ENCODE peak calls at places on chromosomes 6 and 20, in nine cellular contexts. Y is prostate gland; G is cardiac fibroblast; H is skeletal muscle cell; K is sigmoid colon; Q is ovary; C is heart right ventricle; V is CD8-positive, alpha-beta memory T cell; M is MM.1S. X is an unnamed sample.

GRCh38 chr6:140379919-140380318 is 1005.5 kb upstream of the CITED2 start:
- DNase-seq in M (no peak), Q (no peak), G (peak), C (no peak), K (no peak), H (no peak), Y (no peak), V (no peak), X (no peak)

GRCh38 chr6:35543459-35544193 is 30.9 kb upstream of the TULP1 start:
- DNase-seq in V (no peak), C (no peak), Q (no peak), M (no peak), H (no peak), G (no peak), K (no peak), Y (no peak), X (no peak)

GRCh38 chr6:119137194-119138072 is 59.0 kb upstream of the FAM184A start:
- DNase-seq in K (no peak), Y (peak), V (no peak), H (no peak), Q (no peak), G (peak), C (no peak), M (no peak), X (peak)

GRCh38 chr6:13425971-13426931 is 61.1 kb downstream of the GFOD1 start:
- DNase-seq in V (no peak), C (no peak), K (no peak), Q (no peak), M (no peak), G (peak), Y (no peak), H (no peak), X (peak)

GRCh38 chr6:112024464-112024863 is 29.4 kb upstream of the CCN6 start:
- DNase-seq in M (no peak), G (no peak), H (no peak), K (no peak), V (no peak), Y (no peak), Q (no peak), C (no peak), X (no peak)

GRCh38 chr20:49889943-49890650 is 25.2 kb downstream of the SPATA2 start:
- DNase-seq in Q (no peak), Y (no peak), K (peak), H (no peak), G (no peak), M (no peak), C (no peak), V (no peak), X (no peak)

GRCh38 chr6:31815025-31815838 is at the start of the genes HSPA1A and HSPA1L:
- DNase-seq in H (peak), K (peak), Y (peak), C (peak), G (peak), M (no peak), V (peak), Q (peak), X (peak)

GRCh38 chr6:56649053-56649769 is 6.5 kb upstream of the DST start:
- DNase-seq in C (no peak), Q (no peak), K (no peak), M (no peak), G (peak), H (no peak), V (no peak), Y (no peak), X (peak)

GRCh38 chr6:6712979-6713514 is 124.5 kb downstream of the LY86 start:
- DNase-seq in K (no peak), M (no peak), Q (no peak), H (no peak), V (no peak), C (no peak), G (no peak), Y (no peak), X (peak)

GRCh38 chr20:61901421-61902212 is 164.1 kb downstream of the TAF4 start:
- DNase-seq in H (no peak), M (no peak), Y (no peak), V (no peak), C (peak), K (no peak), Q (no peak), G (peak), X (no peak)

GRCh38 chr6:21946298-21946783 is 350.5 kb downstream of the PRL start:
- DNase-seq in Y (no peak), V (no peak), M (no peak), Q (no peak), C (no peak), H (peak), K (no peak), G (peak), X (no peak)

GRCh38 chr20:19249515-19249914 is 37.1 kb downstream of the SLC24A3 start:
- DNase-seq in M (no peak), Q (no peak), C (no peak), H (no peak), G (peak), K (no peak), V (no peak), Y (no peak), X (no peak)

GRCh38 chr20:48945840-48946514 is 24.5 kb downstream of the ARFGEF2 start:
- DNase-seq in C (no peak), V (no peak), H (no peak), Q (no peak), K (no peak), Y (peak), M (no peak), G (peak), X (no peak)

GRCh38 chr6:44224154-44224977 is 971 bp downstream of the SLC29A1 start:
- DNase-seq in C (no peak), Y (no peak), H (no peak), M (no peak), K (peak), Q (no peak), G (peak), V (no peak), X (peak)

GRCh38 chr6:25973923-25974555 is 11.4 kb downstream of the TRIM38 start:
- DNase-seq in Y (no peak), C (no peak), G (no peak), M (no peak), H (no peak), V (no peak), Q (no peak), K (no peak), X (no peak)

GRCh38 chr6:31070711-31071197 is 41.6 kb downstream of the C6orf15 start:
- DNase-seq in C (no peak), M (no peak), G (peak), V (no peak), H (peak), Q (peak), Y (peak), K (no peak), X (peak)

GRCh38 chr6:73062121-73062520 is 163.2 kb downstream of the KHDC1L start:
- DNase-seq in K (no peak), M (no peak), Y (no peak), G (no peak), C (no peak), V (no peak), H (no peak), Q (no peak), X (no peak)

GRCh38 chr20:36360429-36360828 is 54.3 kb downstream of the DLGAP4 start:
- DNase-seq in Y (no peak), M (no peak), C (no peak), G (no peak), K (no peak), H (no peak), V (no peak), Q (no peak), X (no peak)

GRCh38 chr6:150044621-150045145 is 19.4 kb upstream of the RAET1L start:
- DNase-seq in Q (no peak), V (no peak), G (no peak), H (no peak), Y (no peak), M (no peak), C (no peak), K (no peak), X (no peak)

GRCh38 chr6:115396112-115396906 is 664.4 kb downstream of the FRK start:
- DNase-seq in Y (no peak), C (no peak), G (no peak), H (no peak), V (no peak), Q (peak), M (no peak), K (no peak), X (no peak)

GRCh38 chr20:5654557-5654956 is 95.6 kb upstream of the SHLD1 start:
- DNase-seq in K (no peak), H (peak), C (no peak), G (peak), Q (no peak), V (no peak), Y (no peak), M (no peak), X (no peak)

GRCh38 chr20:58634121-58634817 is 16.8 kb upstream of the STX16 start:
- DNase-seq in M (no peak), G (no peak), H (peak), Y (no peak), C (no peak), Q (no peak), V (no peak), K (peak), X (peak)

GRCh38 chr6:142551145-142551811 is 249.5 kb downstream of the ADGRG6 start:
- DNase-seq in M (no peak), H (no peak), G (peak), V (no peak), Y (peak), K (no peak), C (no peak), Q (no peak), X (no peak)

GRCh38 chr6:8969747-8970146 is 534.4 kb upstream of the SLC35B3 start:
- DNase-seq in G (no peak), C (no peak), V (no peak), Y (no peak), Q (no peak), K (no peak), H (no peak), M (no peak), X (no peak)

GRCh38 chr6:88538849-88539571 is 372.9 kb upstream of the CNR1 start:
- DNase-seq in H (no peak), M (no peak), K (no peak), Q (no peak), Y (no peak), G (no peak), C (no peak), V (no peak), X (no peak)

GRCh38 chr6:32931211-32931610 is 9.6 kb downstream of the HLA-DMB start:
- DNase-seq in M (no peak), C (no peak), G (no peak), H (no peak), Q (no peak), Y (no peak), K (no peak), V (no peak), X (no peak)

GRCh38 chr6:132513821-132514545 is 1.1 kb upstream of the STX7 start:
- DNase-seq in H (no peak), Q (no peak), G (peak), K (no peak), C (no peak), V (no peak), M (peak), Y (no peak), X (no peak)

GRCh38 chr6:132511836-132512230 is 1.1 kb downstream of the STX7 start:
- DNase-seq in G (no peak), M (no peak), V (no peak), Q (no peak), H (no peak), K (no peak), C (no peak), Y (no peak), X (no peak)

GRCh38 chr6:132512638-132513632 is at the start of gene STX7:
- DNase-seq in K (peak), V (peak), G (peak), Q (peak), H (peak), Y (peak), M (peak), C (peak), X (peak)

GRCh38 chr6:132512342-132512637 is 626 bp downstream of the STX7 start:
- DNase-seq in Q (no peak), G (no peak), Y (no peak), H (no peak), K (no peak), M (no peak), C (no peak), V (no peak), X (no peak)

GRCh38 chr6:132511159-132511835 is 1.6 kb downstream of the STX7 start:
- DNase-seq in Y (no peak), M (no peak), K (no peak), H (no peak), C (no peak), Q (no peak), V (no peak), G (peak), X (no peak)
- H3K4me3 ChIP-seq in Y (no peak), M (peak), K (peak), H (peak), C (no peak), Q (peak), V (no peak), G (peak), X (peak)

GRCh38 chr6:10553869-10554268 is 32.7 kb downstream of the GCNT2 start:
- DNase-seq in Y (no peak), K (no peak), Q (no peak), H (no peak), V (no peak), C (no peak), M (no peak), G (no peak), X (no peak)

GRCh38 chr6:10557886-10558285 is 36.7 kb downstream of the GCNT2 start:
- DNase-seq in Y (no peak), M (no peak), G (no peak), C (no peak), K (no peak), V (no peak), Q (no peak), H (no peak), X (no peak)

GRCh38 chr6:10556496-10557391 is 35.6 kb downstream of the GCNT2 start:
- DNase-seq in K (no peak), V (no peak), H (no peak), Y (no peak), Q (no peak), M (no peak), C (no peak), G (no peak), X (no peak)

GRCh38 chr6:10554826-10555225 is 33.7 kb downstream of the GCNT2 start:
- DNase-seq in G (no peak), Q (no peak), C (no peak), K (no peak), Y (no peak), V (no peak), M (no peak), H (no peak), X (no peak)

DNA sequence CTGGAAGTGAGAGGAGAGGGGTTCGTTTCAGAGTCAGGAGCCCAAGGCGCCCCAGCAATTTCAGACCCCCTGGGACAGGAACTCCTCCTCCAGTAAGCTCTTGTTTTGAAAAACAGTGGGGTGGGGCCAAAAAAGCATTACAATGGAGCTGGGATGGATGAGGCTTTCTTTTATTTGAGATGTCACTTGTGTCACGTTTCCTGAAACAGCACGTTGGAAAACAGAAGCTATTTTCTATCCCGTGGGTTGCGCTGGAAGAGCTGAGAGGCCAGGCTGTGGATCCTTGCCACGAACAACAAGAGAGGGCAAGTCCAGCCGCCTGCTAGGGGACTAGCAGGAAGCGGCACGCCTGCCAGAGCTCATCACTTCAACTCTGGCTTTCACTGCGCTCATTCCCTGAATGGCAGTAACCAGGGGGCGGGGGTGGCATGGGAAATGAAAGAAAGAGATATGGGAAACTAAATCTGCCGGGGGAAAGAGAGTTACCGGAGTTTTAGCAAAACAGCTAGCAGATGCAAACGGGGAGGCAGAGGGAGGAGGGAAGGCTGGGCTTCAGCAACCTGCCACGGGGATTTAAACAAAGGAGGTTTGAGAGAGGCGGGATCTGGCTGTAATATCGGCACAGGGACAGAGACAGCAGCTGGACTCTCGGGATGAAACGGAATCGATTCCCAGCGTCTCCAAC is 34.6 kb downstream of the GCNT2 start:
- DNase-seq in M (no peak), H (no peak), V (no peak), Q (peak), K (peak), G (peak), C (peak), Y (peak), X (peak)
- H3K4me3 ChIP-seq in M (no peak), H (peak), V (no peak), Q (peak), K (peak), G (peak), C (no peak), Y (peak), X (peak)

GRCh38 chr6:40509716-40510260 is 77.4 kb downstream of the LRFN2 start:
- DNase-seq in M (no peak), V (no peak), Y (no peak), C (no peak), H (no peak), Q (no peak), G (no peak), K (no peak), X (no peak)
- H3K4me3 ChIP-seq in M (no peak), V (no peak), Y (no peak), C (no peak), H (no peak), Q (no peak), G (no peak), K (no peak), X (no peak)

GRCh38 chr20:43778375-43778774 is 51.6 kb upstream of the GTSF1L start:
- DNase-seq in H (no peak), V (no peak), C (no peak), Y (no peak), Q (no peak), K (no peak), G (no peak), M (no peak), X (no peak)
- H3K4me3 ChIP-seq in H (no peak), V (no peak), C (no peak), Y (no peak), Q (no peak), K (no peak), G (no peak), M (no peak), X (no peak)

GRCh38 chr6:2851727-2852513 is 10.3 kb upstream of the SERPINB1 start:
- DNase-seq in C (no peak), Y (no peak), V (no peak), M (no peak), Q (no peak), H (no peak), K (no peak), G (no peak), X (no peak)

GRCh38 chr6:2852921-2853322 is 11.3 kb upstream of the SERPINB1 start:
- DNase-seq in C (no peak), M (no peak), H (no peak), Q (no peak), G (no peak), K (no peak), Y (no peak), V (no peak), X (no peak)

GRCh38 chr6:2853766-2854393 is 12.2 kb upstream of the SERPINB1 start:
- DNase-seq in M (no peak), K (no peak), G (peak), V (peak), C (no peak), H (peak), Y (peak), Q (no peak), X (peak)

GRCh38 chr6:2850480-2851150 is 9.0 kb upstream of the SERPINB1 start:
- DNase-seq in M (no peak), K (no peak), G (peak), C (no peak), H (no peak), Y (no peak), Q (no peak), V (no peak), X (peak)

DNA sequence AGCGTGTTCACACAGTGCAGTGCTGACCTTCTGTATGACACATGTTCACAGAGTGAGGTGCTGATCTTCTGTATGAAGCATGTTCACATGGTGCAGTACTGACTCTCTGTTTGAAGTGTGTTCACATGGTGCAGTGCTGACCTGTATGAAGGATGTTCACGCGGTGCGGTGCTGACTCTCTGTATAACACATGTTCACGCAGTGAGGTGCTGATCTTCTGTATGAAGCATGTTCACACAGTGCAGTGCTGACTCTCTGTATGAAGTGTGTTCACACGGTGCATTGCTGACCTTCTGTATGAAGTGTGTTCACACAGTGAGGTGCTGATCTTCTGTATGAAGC is 10.8 kb upstream of the SERPINB1 start:
- DNase-seq in H (no peak), Q (no peak), V (no peak), M (no peak), G (no peak), K (no peak), Y (no peak), C (no peak), X (no peak)
- H3K4me3 ChIP-seq in H (no peak), Q (no peak), V (no peak), M (no peak), G (no peak), K (no peak), Y (no peak), C (no peak), X (no peak)

GRCh38 chr20:56627122-56628014 is 1.7 kb upstream of the TFAP2C start:
- DNase-seq in Q (no peak), Y (no peak), M (no peak), H (no peak), C (no peak), G (no peak), K (no peak), V (no peak), X (no peak)
- H3K4me3 ChIP-seq in Q (no peak), Y (no peak), M (no peak), H (no peak), C (no peak), G (no peak), K (no peak), V (no peak), X (no peak)